ENCODE peak calls at places on chromosomes 5 and 9, in six cellular contexts. One of them, this sample, is unnamed.
A peak's percentile ranks its signal among the peaks of the same experiment; 100 is the strongest.

GRCh38 chr5:16782227-16782626 is 153.9 kb downstream of the MYO10 start:
- DNase-seq in pancreas: no peak
- DNase-seq in heart right ventricle: no peak
- DNase-seq in cardiac muscle cell: no peak
- DNase-seq in ovary: no peak
- DNase-seq in body of pancreas: no peak
- DNase-seq in this sample: no peak

GRCh38 chr5:74096325-74096724 is 470.3 kb downstream of the ARHGEF28 start:
- DNase-seq in pancreas: no peak
- DNase-seq in heart right ventricle: no peak
- DNase-seq in cardiac muscle cell: no peak
- DNase-seq in ovary: no peak
- DNase-seq in body of pancreas: no peak
- DNase-seq in this sample: no peak

GRCh38 chr5:107418071-107418470 is 252.7 kb downstream of the EFNA5 start:
- DNase-seq in pancreas: no peak
- DNase-seq in heart right ventricle: no peak
- DNase-seq in cardiac muscle cell: no peak
- DNase-seq in ovary: no peak
- DNase-seq in body of pancreas: no peak
- DNase-seq in this sample: no peak

GRCh38 chr5:2496126-2496525 is 255.4 kb downstream of the IRX2 start:
- DNase-seq in pancreas: no peak
- DNase-seq in heart right ventricle: no peak
- DNase-seq in cardiac muscle cell: no peak
- DNase-seq in ovary: no peak
- DNase-seq in body of pancreas: no peak
- DNase-seq in this sample: no peak

GRCh38 chr5:54874337-54875021 is 110.9 kb downstream of the ESM1 start:
- DNase-seq in pancreas: no peak
- DNase-seq in heart right ventricle: no peak
- DNase-seq in cardiac muscle cell: no peak
- DNase-seq in ovary: no peak
- DNase-seq in body of pancreas: peak; percentile 59
- DNase-seq in this sample: no peak

GRCh38 chr5:1480217-1480616 is 35.0 kb upstream of the SLC6A3 start:
- DNase-seq in pancreas: peak; percentile 62
- DNase-seq in heart right ventricle: peak; percentile 48
- DNase-seq in cardiac muscle cell: no peak
- DNase-seq in ovary: no peak
- DNase-seq in body of pancreas: peak; percentile 70
- DNase-seq in this sample: peak; percentile 82

GRCh38 chr5:159010611-159011497 is 88.9 kb downstream of the EBF1 start:
- DNase-seq in pancreas: no peak
- DNase-seq in heart right ventricle: peak; percentile 57
- DNase-seq in cardiac muscle cell: no peak
- DNase-seq in ovary: no peak
- DNase-seq in body of pancreas: no peak
- DNase-seq in this sample: no peak

GRCh38 chr9:134614256-134614655 is 27.3 kb upstream of the COL5A1 start:
- DNase-seq in pancreas: no peak
- DNase-seq in heart right ventricle: no peak
- DNase-seq in cardiac muscle cell: no peak
- DNase-seq in ovary: no peak
- DNase-seq in body of pancreas: no peak
- DNase-seq in this sample: no peak

GRCh38 chr9:76984476-76984875 is 35.0 kb upstream of the FOXB2 start:
- DNase-seq in pancreas: no peak
- DNase-seq in heart right ventricle: no peak
- DNase-seq in cardiac muscle cell: no peak
- DNase-seq in ovary: no peak
- DNase-seq in body of pancreas: no peak
- DNase-seq in this sample: no peak

GRCh38 chr5:98993512-98993911 is 64.7 kb upstream of the CHD1 start:
- DNase-seq in pancreas: no peak
- DNase-seq in heart right ventricle: no peak
- DNase-seq in cardiac muscle cell: no peak
- DNase-seq in ovary: no peak
- DNase-seq in body of pancreas: no peak
- DNase-seq in this sample: no peak

GRCh38 chr9:86263876-86264275 is 4.4 kb upstream of the C9orf153 start:
- DNase-seq in pancreas: no peak
- DNase-seq in heart right ventricle: no peak
- DNase-seq in cardiac muscle cell: no peak
- DNase-seq in ovary: no peak
- DNase-seq in body of pancreas: no peak
- DNase-seq in this sample: no peak

GRCh38 chr5:160507181-160507811 is 85.6 kb downstream of the PTTG1 start:
- DNase-seq in pancreas: no peak
- DNase-seq in heart right ventricle: no peak
- DNase-seq in cardiac muscle cell: no peak
- DNase-seq in ovary: no peak
- DNase-seq in body of pancreas: peak; percentile 5
- DNase-seq in this sample: no peak

GRCh38 chr9:113185271-113185670 is 34.5 kb downstream of the SLC31A2 start:
- DNase-seq in pancreas: no peak
- DNase-seq in heart right ventricle: no peak
- DNase-seq in cardiac muscle cell: no peak
- DNase-seq in ovary: no peak
- DNase-seq in body of pancreas: no peak
- DNase-seq in this sample: no peak

GRCh38 chr5:132808866-132809265 is 4.2 kb upstream of the SOWAHA start:
- DNase-seq in pancreas: no peak
- DNase-seq in heart right ventricle: no peak
- DNase-seq in cardiac muscle cell: no peak
- DNase-seq in ovary: no peak
- DNase-seq in body of pancreas: no peak
- DNase-seq in this sample: no peak

GRCh38 chr9:111297061-111297824 is 32.8 kb downstream of the OR2K2 start:
- DNase-seq in pancreas: no peak
- DNase-seq in heart right ventricle: no peak
- DNase-seq in cardiac muscle cell: no peak
- DNase-seq in ovary: no peak
- DNase-seq in body of pancreas: no peak
- DNase-seq in this sample: no peak

GRCh38 chr9:81841326-81841725 is 86.9 kb upstream of the SPATA31D4 start:
- DNase-seq in pancreas: no peak
- DNase-seq in heart right ventricle: no peak
- DNase-seq in cardiac muscle cell: no peak
- DNase-seq in ovary: no peak
- DNase-seq in body of pancreas: no peak
- DNase-seq in this sample: no peak

GRCh38 chr9:123997665-123998277 is 13.8 kb upstream of the LHX2 start:
- DNase-seq in pancreas: peak; percentile 64
- DNase-seq in heart right ventricle: peak; percentile 44
- DNase-seq in cardiac muscle cell: no peak
- DNase-seq in ovary: no peak
- DNase-seq in body of pancreas: peak; percentile 48
- DNase-seq in this sample: peak; percentile 64

GRCh38 chr5:56094579-56095361 is 100.0 kb upstream of the IL6ST start:
- DNase-seq in pancreas: no peak
- DNase-seq in heart right ventricle: no peak
- DNase-seq in cardiac muscle cell: no peak
- DNase-seq in ovary: no peak
- DNase-seq in body of pancreas: no peak
- DNase-seq in this sample: no peak

GRCh38 chr5:78399115-78399514 is 38.7 kb downstream of the SCAMP1 start:
- DNase-seq in pancreas: no peak
- DNase-seq in heart right ventricle: no peak
- DNase-seq in cardiac muscle cell: no peak
- DNase-seq in ovary: no peak
- DNase-seq in body of pancreas: no peak
- DNase-seq in this sample: no peak

GRCh38 chr5:1183424-1184162 is 17.8 kb upstream of the SLC6A19 start:
- DNase-seq in pancreas: peak; percentile 55
- DNase-seq in heart right ventricle: no peak
- DNase-seq in cardiac muscle cell: no peak
- DNase-seq in ovary: no peak
- DNase-seq in body of pancreas: no peak
- DNase-seq in this sample: peak; percentile 45

GRCh38 chr9:96305171-96305570 is 3.2 kb upstream of the HSD17B3 start:
- DNase-seq in pancreas: no peak
- DNase-seq in heart right ventricle: no peak
- DNase-seq in cardiac muscle cell: no peak
- DNase-seq in ovary: no peak
- DNase-seq in body of pancreas: no peak
- DNase-seq in this sample: no peak

GRCh38 chr5:34459908-34460307 is 196.2 kb upstream of the RAI14 start:
- DNase-seq in pancreas: no peak
- DNase-seq in heart right ventricle: no peak
- DNase-seq in cardiac muscle cell: no peak
- DNase-seq in ovary: no peak
- DNase-seq in body of pancreas: no peak
- DNase-seq in this sample: no peak

GRCh38 chr5:33441241-33441844 is 578 bp downstream of the TARS1 start:
- DNase-seq in pancreas: no peak
- DNase-seq in heart right ventricle: no peak
- DNase-seq in cardiac muscle cell: no peak
- DNase-seq in ovary: no peak
- DNase-seq in body of pancreas: peak; percentile 13
- DNase-seq in this sample: no peak

GRCh38 chr5:82068723-82069122 is 96.9 kb downstream of the ATG10 start:
- DNase-seq in pancreas: no peak
- DNase-seq in heart right ventricle: no peak
- DNase-seq in cardiac muscle cell: no peak
- DNase-seq in ovary: no peak
- DNase-seq in body of pancreas: no peak
- DNase-seq in this sample: no peak

GRCh38 chr9:126838895-126839294 is 21.5 kb upstream of the ZBTB34 start:
- DNase-seq in pancreas: no peak
- DNase-seq in heart right ventricle: no peak
- DNase-seq in cardiac muscle cell: no peak
- DNase-seq in ovary: no peak
- DNase-seq in body of pancreas: no peak
- DNase-seq in this sample: no peak

GRCh38 chr5:84383816-84384603 is 670 bp downstream of the EDIL3 start:
- DNase-seq in pancreas: peak; percentile 60
- DNase-seq in heart right ventricle: no peak
- DNase-seq in cardiac muscle cell: peak; percentile 50
- DNase-seq in ovary: no peak
- DNase-seq in body of pancreas: no peak
- DNase-seq in this sample: peak; percentile 65

DNA sequence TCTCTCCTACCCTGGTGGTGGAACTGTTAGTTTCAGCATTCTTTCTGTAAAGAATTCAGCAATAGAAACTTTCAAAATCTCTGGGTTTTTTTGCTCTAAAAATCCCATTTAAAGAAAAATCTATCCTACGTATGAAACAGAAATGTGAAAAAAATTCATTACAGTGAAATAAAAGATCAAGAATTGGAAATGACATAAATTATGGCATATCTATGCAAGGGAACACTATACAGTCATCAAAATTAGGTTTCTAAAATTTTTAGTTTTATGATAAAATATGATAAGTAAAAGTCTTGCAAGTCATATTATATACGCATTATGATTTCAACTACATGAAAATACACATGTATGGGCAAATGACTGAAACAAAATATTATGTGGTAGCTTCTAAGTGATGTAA is 342.6 kb downstream of the CETN3 start:
- DNase-seq in pancreas: no peak
- DNase-seq in heart right ventricle: no peak
- DNase-seq in cardiac muscle cell: no peak
- DNase-seq in ovary: no peak
- DNase-seq in body of pancreas: no peak
- DNase-seq in this sample: no peak
- H3K4me1 ChIP-seq in pancreas: no peaks in the 10 kb centered on the region
- H3K4me1 ChIP-seq in heart right ventricle: no peaks in the 10 kb centered on the region
- H3K4me1 ChIP-seq in cardiac muscle cell: no peaks in the 10 kb centered on the region
- H3K4me1 ChIP-seq in ovary: no peaks in the 10 kb centered on the region
- H3K4me1 ChIP-seq in body of pancreas: no peaks in the 10 kb centered on the region
- H3K4me1 ChIP-seq in this sample: no peaks in the 10 kb centered on the region

DNA sequence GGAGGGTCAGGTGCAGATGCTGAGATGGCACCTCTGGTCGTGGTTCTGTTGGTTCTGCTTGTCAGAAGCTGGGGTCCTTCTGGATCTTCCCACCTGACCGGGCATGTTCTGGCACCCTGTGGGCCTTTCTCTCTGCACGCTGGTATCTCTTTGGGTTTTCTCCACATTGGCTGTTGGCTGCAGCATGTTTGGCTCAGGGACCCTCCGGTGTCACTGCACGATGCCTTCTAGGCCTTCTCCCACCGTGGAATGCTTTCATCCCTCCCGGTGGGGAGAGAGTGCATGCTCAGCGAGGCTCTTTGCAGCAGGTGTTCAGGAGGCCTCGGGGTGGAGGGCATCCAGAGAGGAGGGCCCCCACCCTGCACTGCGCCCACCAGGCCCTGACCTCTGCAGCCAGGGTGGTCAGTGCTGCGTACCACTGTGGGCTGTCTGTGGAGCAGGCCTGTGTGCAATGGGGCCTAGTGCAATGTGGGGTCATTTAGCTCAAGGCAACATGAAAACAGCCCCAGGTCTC is 119.4 kb downstream of the WNK2 start:
- DNase-seq in pancreas: no peak
- DNase-seq in heart right ventricle: no peak
- DNase-seq in cardiac muscle cell: no peak
- DNase-seq in ovary: no peak
- DNase-seq in body of pancreas: peak; percentile 1
- DNase-seq in this sample: no peak
- H3K4me1 ChIP-seq in pancreas: no peaks in the 10 kb centered on the region
- H3K4me1 ChIP-seq in heart right ventricle: peaks cover 30% of the 10 kb centered on the region
- H3K4me1 ChIP-seq in cardiac muscle cell: no peaks in the 10 kb centered on the region
- H3K4me1 ChIP-seq in ovary: peaks cover 6% of the 10 kb centered on the region
- H3K4me1 ChIP-seq in body of pancreas: peaks cover 12% of the 10 kb centered on the region
- H3K4me1 ChIP-seq in this sample: peaks cover 24% of the 10 kb centered on the region

DNA sequence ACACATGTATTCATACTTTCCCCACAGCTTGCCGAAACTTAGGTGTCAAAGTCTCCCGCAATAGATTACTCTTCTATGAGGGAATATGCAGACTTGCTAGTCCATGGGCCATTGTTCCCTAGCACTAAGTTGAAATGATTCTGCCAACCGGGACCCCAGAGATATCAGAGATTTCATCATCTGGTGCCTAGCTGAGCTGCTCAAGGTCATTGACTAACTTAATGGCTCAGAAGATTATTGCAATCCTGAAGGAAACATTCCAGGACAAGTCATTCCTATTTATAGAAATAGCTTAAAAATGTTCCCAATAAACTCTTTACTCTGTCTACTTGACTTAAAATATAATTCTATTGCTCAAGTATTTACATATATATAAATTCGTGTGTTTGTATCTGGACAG is 202.7 kb downstream of the PIK3R1 start:
- DNase-seq in pancreas: no peak
- DNase-seq in heart right ventricle: no peak
- DNase-seq in cardiac muscle cell: peak; percentile 40
- DNase-seq in ovary: peak; percentile 23
- DNase-seq in body of pancreas: no peak
- DNase-seq in this sample: no peak
- H3K4me1 ChIP-seq in pancreas: no peaks in the 10 kb centered on the region
- H3K4me1 ChIP-seq in heart right ventricle: peaks cover 16% of the 10 kb centered on the region
- H3K4me1 ChIP-seq in cardiac muscle cell: peaks cover 40% of the 10 kb centered on the region
- H3K4me1 ChIP-seq in ovary: peaks cover 16% of the 10 kb centered on the region
- H3K4me1 ChIP-seq in body of pancreas: peaks cover 8% of the 10 kb centered on the region
- H3K4me1 ChIP-seq in this sample: peaks cover 19% of the 10 kb centered on the region

DNA sequence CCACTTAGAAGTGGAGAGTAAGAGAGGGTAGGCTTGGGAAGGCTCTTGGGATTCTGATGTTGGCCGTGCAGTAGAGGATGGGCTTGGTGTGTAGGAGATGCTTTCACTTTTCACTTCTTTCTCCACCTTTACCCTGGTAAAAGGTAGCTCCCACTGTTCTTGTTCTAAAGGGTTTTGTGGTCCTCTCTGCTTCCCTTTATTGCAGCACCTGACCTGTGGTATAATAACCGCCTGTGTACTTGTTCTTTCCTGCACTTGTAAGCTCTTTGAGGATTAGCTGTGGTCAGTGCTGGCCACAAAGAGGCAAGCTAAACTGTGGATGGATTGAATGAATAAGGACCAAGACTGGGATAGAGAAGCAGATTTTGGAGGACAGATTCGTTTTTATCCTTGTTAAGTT is 25.2 kb downstream of the KDM4C start:
- DNase-seq in pancreas: no peak
- DNase-seq in heart right ventricle: no peak
- DNase-seq in cardiac muscle cell: no peak
- DNase-seq in ovary: no peak
- DNase-seq in body of pancreas: no peak
- DNase-seq in this sample: no peak
- H3K4me1 ChIP-seq in pancreas: peaks cover 23% of the 10 kb centered on the region
- H3K4me1 ChIP-seq in heart right ventricle: peaks cover 18% of the 10 kb centered on the region
- H3K4me1 ChIP-seq in cardiac muscle cell: peaks cover 31% of the 10 kb centered on the region
- H3K4me1 ChIP-seq in ovary: peaks cover 3% of the 10 kb centered on the region
- H3K4me1 ChIP-seq in body of pancreas: peaks cover 76% of the 10 kb centered on the region
- H3K4me1 ChIP-seq in this sample: peaks cover 22% of the 10 kb centered on the region